ENCODE peak calls at places on chromosomes 5 and 9, in eight cellular contexts. One of them, this sample, is unnamed.

GRCh38 chr5:52846443-52846842 is 58.7 kb downstream of the ITGA1 start:
- DNase-seq in retinal pigment epithelial cell: no peak
- DNase-seq in NCI-H748 treated with DMSO at 0.1 percent for 48 hours: no peak
- DNase-seq in hepatocyte: no peak
- DNase-seq in right atrium auricular region: no peak
- DNase-seq in GM13976: no peak
- DNase-seq in stimulated activated CD8-positive, alpha-beta memory T cell treated with anti-CD3 and anti-CD28 coated beads, Interleukin-4, amount 100 ng/mL, for 48 hours: no peak
- DNase-seq in epithelial cell of proximal tubule: no peak
- DNase-seq in this sample: no peak

GRCh38 chr5:6615416-6615815 is 17.4 kb downstream of the NSUN2 start:
- DNase-seq in retinal pigment epithelial cell: no peak
- DNase-seq in NCI-H748 treated with DMSO at 0.1 percent for 48 hours: no peak
- DNase-seq in hepatocyte: no peak
- DNase-seq in right atrium auricular region: no peak
- DNase-seq in GM13976: no peak
- DNase-seq in stimulated activated CD8-positive, alpha-beta memory T cell treated with anti-CD3 and anti-CD28 coated beads, Interleukin-4, amount 100 ng/mL, for 48 hours: no peak
- DNase-seq in epithelial cell of proximal tubule: no peak
- DNase-seq in this sample: no peak

GRCh38 chr9:114300846-114301797 is 21.8 kb upstream of the ORM1 start:
- DNase-seq in retinal pigment epithelial cell: no peak
- DNase-seq in NCI-H748 treated with DMSO at 0.1 percent for 48 hours: no peak
- DNase-seq in hepatocyte: no peak
- DNase-seq in right atrium auricular region: no peak
- DNase-seq in GM13976: no peak
- DNase-seq in stimulated activated CD8-positive, alpha-beta memory T cell treated with anti-CD3 and anti-CD28 coated beads, Interleukin-4, amount 100 ng/mL, for 48 hours: peak
- DNase-seq in epithelial cell of proximal tubule: no peak
- DNase-seq in this sample: no peak

GRCh38 chr9:131464354-131465000 is 38.2 kb upstream of the POMT1 start:
- DNase-seq in retinal pigment epithelial cell: no peak
- DNase-seq in NCI-H748 treated with DMSO at 0.1 percent for 48 hours: no peak
- DNase-seq in hepatocyte: no peak
- DNase-seq in right atrium auricular region: no peak
- DNase-seq in GM13976: no peak
- DNase-seq in stimulated activated CD8-positive, alpha-beta memory T cell treated with anti-CD3 and anti-CD28 coated beads, Interleukin-4, amount 100 ng/mL, for 48 hours: no peak
- DNase-seq in epithelial cell of proximal tubule: no peak
- DNase-seq in this sample: no peak

GRCh38 chr9:34744295-34745221 is 34.6 kb upstream of the CCL21 start:
- DNase-seq in retinal pigment epithelial cell: peak
- DNase-seq in NCI-H748 treated with DMSO at 0.1 percent for 48 hours: no peak
- DNase-seq in hepatocyte: peak
- DNase-seq in right atrium auricular region: no peak
- DNase-seq in GM13976: no peak
- DNase-seq in stimulated activated CD8-positive, alpha-beta memory T cell treated with anti-CD3 and anti-CD28 coated beads, Interleukin-4, amount 100 ng/mL, for 48 hours: no peak
- DNase-seq in epithelial cell of proximal tubule: peak
- DNase-seq in this sample: peak

GRCh38 chr9:21554813-21555212 is 72.7 kb upstream of the IFNE start:
- DNase-seq in retinal pigment epithelial cell: no peak
- DNase-seq in NCI-H748 treated with DMSO at 0.1 percent for 48 hours: no peak
- DNase-seq in hepatocyte: no peak
- DNase-seq in right atrium auricular region: no peak
- DNase-seq in GM13976: no peak
- DNase-seq in stimulated activated CD8-positive, alpha-beta memory T cell treated with anti-CD3 and anti-CD28 coated beads, Interleukin-4, amount 100 ng/mL, for 48 hours: no peak
- DNase-seq in epithelial cell of proximal tubule: no peak
- DNase-seq in this sample: no peak

GRCh38 chr5:87116821-87117512 is 150.7 kb upstream of the RASA1 start:
- DNase-seq in retinal pigment epithelial cell: no peak
- DNase-seq in NCI-H748 treated with DMSO at 0.1 percent for 48 hours: no peak
- DNase-seq in hepatocyte: no peak
- DNase-seq in right atrium auricular region: no peak
- DNase-seq in GM13976: peak
- DNase-seq in stimulated activated CD8-positive, alpha-beta memory T cell treated with anti-CD3 and anti-CD28 coated beads, Interleukin-4, amount 100 ng/mL, for 48 hours: no peak
- DNase-seq in epithelial cell of proximal tubule: no peak
- DNase-seq in this sample: no peak

GRCh38 chr5:181221792-181222629 is 1.1 kb upstream of the TRIM41 start:
- DNase-seq in retinal pigment epithelial cell: no peak
- DNase-seq in NCI-H748 treated with DMSO at 0.1 percent for 48 hours: no peak
- DNase-seq in hepatocyte: peak
- DNase-seq in right atrium auricular region: peak
- DNase-seq in GM13976: peak
- DNase-seq in stimulated activated CD8-positive, alpha-beta memory T cell treated with anti-CD3 and anti-CD28 coated beads, Interleukin-4, amount 100 ng/mL, for 48 hours: peak
- DNase-seq in epithelial cell of proximal tubule: peak
- DNase-seq in this sample: peak

GRCh38 chr5:153099328-153099727 is 391.1 kb upstream of the GRIA1 start:
- DNase-seq in retinal pigment epithelial cell: no peak
- DNase-seq in NCI-H748 treated with DMSO at 0.1 percent for 48 hours: no peak
- DNase-seq in hepatocyte: no peak
- DNase-seq in right atrium auricular region: no peak
- DNase-seq in GM13976: no peak
- DNase-seq in stimulated activated CD8-positive, alpha-beta memory T cell treated with anti-CD3 and anti-CD28 coated beads, Interleukin-4, amount 100 ng/mL, for 48 hours: no peak
- DNase-seq in epithelial cell of proximal tubule: no peak
- DNase-seq in this sample: no peak

GRCh38 chr5:15722305-15722704 is 222.3 kb downstream of the FBXL7 start:
- DNase-seq in retinal pigment epithelial cell: no peak
- DNase-seq in NCI-H748 treated with DMSO at 0.1 percent for 48 hours: no peak
- DNase-seq in hepatocyte: no peak
- DNase-seq in right atrium auricular region: no peak
- DNase-seq in GM13976: no peak
- DNase-seq in stimulated activated CD8-positive, alpha-beta memory T cell treated with anti-CD3 and anti-CD28 coated beads, Interleukin-4, amount 100 ng/mL, for 48 hours: no peak
- DNase-seq in epithelial cell of proximal tubule: no peak
- DNase-seq in this sample: no peak

GRCh38 chr9:116154334-116154975 is 864 bp downstream of the PAPPA start:
- DNase-seq in retinal pigment epithelial cell: no peak
- DNase-seq in NCI-H748 treated with DMSO at 0.1 percent for 48 hours: no peak
- DNase-seq in hepatocyte: peak
- DNase-seq in right atrium auricular region: no peak
- DNase-seq in GM13976: peak
- DNase-seq in stimulated activated CD8-positive, alpha-beta memory T cell treated with anti-CD3 and anti-CD28 coated beads, Interleukin-4, amount 100 ng/mL, for 48 hours: no peak
- DNase-seq in epithelial cell of proximal tubule: no peak
- DNase-seq in this sample: peak

GRCh38 chr5:43648499-43649124 is 45.6 kb downstream of the NNT start:
- DNase-seq in retinal pigment epithelial cell: no peak
- DNase-seq in NCI-H748 treated with DMSO at 0.1 percent for 48 hours: no peak
- DNase-seq in hepatocyte: no peak
- DNase-seq in right atrium auricular region: no peak
- DNase-seq in GM13976: no peak
- DNase-seq in stimulated activated CD8-positive, alpha-beta memory T cell treated with anti-CD3 and anti-CD28 coated beads, Interleukin-4, amount 100 ng/mL, for 48 hours: no peak
- DNase-seq in epithelial cell of proximal tubule: no peak
- DNase-seq in this sample: no peak

GRCh38 chr5:178428341-178429155 is 161.6 kb downstream of the COL23A1 start:
- DNase-seq in retinal pigment epithelial cell: no peak
- DNase-seq in NCI-H748 treated with DMSO at 0.1 percent for 48 hours: no peak
- DNase-seq in hepatocyte: no peak
- DNase-seq in right atrium auricular region: peak
- DNase-seq in GM13976: no peak
- DNase-seq in stimulated activated CD8-positive, alpha-beta memory T cell treated with anti-CD3 and anti-CD28 coated beads, Interleukin-4, amount 100 ng/mL, for 48 hours: peak
- DNase-seq in epithelial cell of proximal tubule: no peak
- DNase-seq in this sample: peak

GRCh38 chr5:15785636-15786035 is 285.7 kb downstream of the FBXL7 start:
- DNase-seq in retinal pigment epithelial cell: no peak
- DNase-seq in NCI-H748 treated with DMSO at 0.1 percent for 48 hours: no peak
- DNase-seq in hepatocyte: no peak
- DNase-seq in right atrium auricular region: no peak
- DNase-seq in GM13976: no peak
- DNase-seq in stimulated activated CD8-positive, alpha-beta memory T cell treated with anti-CD3 and anti-CD28 coated beads, Interleukin-4, amount 100 ng/mL, for 48 hours: no peak
- DNase-seq in epithelial cell of proximal tubule: no peak
- DNase-seq in this sample: no peak

GRCh38 chr9:82021198-82021597 is 32.6 kb downstream of the SPATA31D1 start:
- DNase-seq in retinal pigment epithelial cell: peak
- DNase-seq in NCI-H748 treated with DMSO at 0.1 percent for 48 hours: no peak
- DNase-seq in hepatocyte: peak
- DNase-seq in right atrium auricular region: no peak
- DNase-seq in GM13976: no peak
- DNase-seq in stimulated activated CD8-positive, alpha-beta memory T cell treated with anti-CD3 and anti-CD28 coated beads, Interleukin-4, amount 100 ng/mL, for 48 hours: no peak
- DNase-seq in epithelial cell of proximal tubule: peak
- DNase-seq in this sample: no peak

GRCh38 chr5:133222979-133223378 is 171.2 kb downstream of the HSPA4 start:
- DNase-seq in retinal pigment epithelial cell: no peak
- DNase-seq in NCI-H748 treated with DMSO at 0.1 percent for 48 hours: no peak
- DNase-seq in hepatocyte: no peak
- DNase-seq in right atrium auricular region: no peak
- DNase-seq in GM13976: peak
- DNase-seq in stimulated activated CD8-positive, alpha-beta memory T cell treated with anti-CD3 and anti-CD28 coated beads, Interleukin-4, amount 100 ng/mL, for 48 hours: no peak
- DNase-seq in epithelial cell of proximal tubule: no peak
- DNase-seq in this sample: no peak

GRCh38 chr5:7754490-7754889 is 96.4 kb downstream of the CFAP90 start:
- DNase-seq in retinal pigment epithelial cell: no peak
- DNase-seq in NCI-H748 treated with DMSO at 0.1 percent for 48 hours: no peak
- DNase-seq in hepatocyte: no peak
- DNase-seq in right atrium auricular region: no peak
- DNase-seq in GM13976: no peak
- DNase-seq in stimulated activated CD8-positive, alpha-beta memory T cell treated with anti-CD3 and anti-CD28 coated beads, Interleukin-4, amount 100 ng/mL, for 48 hours: no peak
- DNase-seq in epithelial cell of proximal tubule: no peak
- DNase-seq in this sample: no peak

GRCh38 chr5:130135506-130135905 is 231.2 kb downstream of the CHSY3 start:
- DNase-seq in retinal pigment epithelial cell: no peak
- DNase-seq in NCI-H748 treated with DMSO at 0.1 percent for 48 hours: no peak
- DNase-seq in hepatocyte: peak
- DNase-seq in right atrium auricular region: no peak
- DNase-seq in GM13976: no peak
- DNase-seq in stimulated activated CD8-positive, alpha-beta memory T cell treated with anti-CD3 and anti-CD28 coated beads, Interleukin-4, amount 100 ng/mL, for 48 hours: no peak
- DNase-seq in epithelial cell of proximal tubule: peak
- DNase-seq in this sample: no peak

GRCh38 chr9:124267271-124267807 is 9.6 kb downstream of the NEK6 start:
- DNase-seq in retinal pigment epithelial cell: no peak
- DNase-seq in NCI-H748 treated with DMSO at 0.1 percent for 48 hours: no peak
- DNase-seq in hepatocyte: no peak
- DNase-seq in right atrium auricular region: no peak
- DNase-seq in GM13976: no peak
- DNase-seq in stimulated activated CD8-positive, alpha-beta memory T cell treated with anti-CD3 and anti-CD28 coated beads, Interleukin-4, amount 100 ng/mL, for 48 hours: no peak
- DNase-seq in epithelial cell of proximal tubule: no peak
- DNase-seq in this sample: peak

GRCh38 chr9:13427587-13427986 is 148.1 kb upstream of the MPDZ start:
- DNase-seq in retinal pigment epithelial cell: no peak
- DNase-seq in NCI-H748 treated with DMSO at 0.1 percent for 48 hours: peak
- DNase-seq in hepatocyte: peak
- DNase-seq in right atrium auricular region: no peak
- DNase-seq in GM13976: peak
- DNase-seq in stimulated activated CD8-positive, alpha-beta memory T cell treated with anti-CD3 and anti-CD28 coated beads, Interleukin-4, amount 100 ng/mL, for 48 hours: no peak
- DNase-seq in epithelial cell of proximal tubule: peak
- DNase-seq in this sample: no peak

This sample was measured in right cardiac atrium.